ENCODE peak calls at places on chromosome 12, in six cellular contexts. One of them, this sample, is unnamed.

GRCh38 chr12:22481557-22482104 is 62.7 kb downstream of the C2CD5 start:
- DNase-seq in H1: no peak
- DNase-seq in HCT116: no peak
- DNase-seq in K562: no peak
- DNase-seq in GM12878: no peak
- DNase-seq in SK-N-SH: no peak
- DNase-seq in this sample: no peak

GRCh38 chr12:13203028-13203922 is 6.7 kb downstream of the EMP1 start:
- DNase-seq in H1: peak
- DNase-seq in HCT116: no peak
- DNase-seq in K562: peak
- DNase-seq in GM12878: no peak
- DNase-seq in SK-N-SH: peak
- DNase-seq in this sample: no peak

GRCh38 chr12:113203852-113204760 is 17.2 kb upstream of the TPCN1 start:
- DNase-seq in H1: no peak
- DNase-seq in HCT116: no peak
- DNase-seq in K562: no peak
- DNase-seq in GM12878: no peak
- DNase-seq in SK-N-SH: no peak
- DNase-seq in this sample: no peak

GRCh38 chr12:65565601-65566560 is 258.4 kb upstream of the HMGA2 start:
- DNase-seq in H1: no peak
- DNase-seq in HCT116: no peak
- DNase-seq in K562: peak
- DNase-seq in GM12878: no peak
- DNase-seq in SK-N-SH: no peak
- DNase-seq in this sample: peak

GRCh38 chr12:4269279-4269991 is 4.1 kb upstream of the CCND2 start:
- DNase-seq in H1: peak
- DNase-seq in HCT116: no peak
- DNase-seq in K562: peak
- DNase-seq in GM12878: no peak
- DNase-seq in SK-N-SH: peak
- DNase-seq in this sample: no peak

GRCh38 chr12:91637789-91638624 is 455.4 kb upstream of the DCN start:
- DNase-seq in H1: no peak
- DNase-seq in HCT116: no peak
- DNase-seq in K562: no peak
- DNase-seq in GM12878: no peak
- DNase-seq in SK-N-SH: no peak
- DNase-seq in this sample: no peak

GRCh38 chr12:15757553-15758255 is 31.5 kb downstream of the EPS8 start:
- DNase-seq in H1: no peak
- DNase-seq in HCT116: peak
- DNase-seq in K562: no peak
- DNase-seq in GM12878: no peak
- DNase-seq in SK-N-SH: no peak
- DNase-seq in this sample: no peak

GRCh38 chr12:5391638-5392037 is 40.3 kb upstream of the NTF3 start:
- DNase-seq in H1: no peak
- DNase-seq in HCT116: no peak
- DNase-seq in K562: no peak
- DNase-seq in GM12878: no peak
- DNase-seq in SK-N-SH: no peak
- DNase-seq in this sample: no peak

GRCh38 chr12:72509893-72510292 is 237.7 kb downstream of the TRHDE start:
- DNase-seq in H1: no peak
- DNase-seq in HCT116: no peak
- DNase-seq in K562: no peak
- DNase-seq in GM12878: no peak
- DNase-seq in SK-N-SH: no peak
- DNase-seq in this sample: no peak

GRCh38 chr12:70264067-70264867 is 21.0 kb downstream of the CNOT2 start:
- DNase-seq in H1: no peak
- DNase-seq in HCT116: no peak
- DNase-seq in K562: peak
- DNase-seq in GM12878: no peak
- DNase-seq in SK-N-SH: no peak
- DNase-seq in this sample: no peak

GRCh38 chr12:124736115-124737039 is 127.3 kb downstream of the SCARB1 start:
- DNase-seq in H1: no peak
- DNase-seq in HCT116: no peak
- DNase-seq in K562: no peak
- DNase-seq in GM12878: no peak
- DNase-seq in SK-N-SH: no peak
- DNase-seq in this sample: no peak

GRCh38 chr12:112584266-112584722 is 165.5 kb downstream of the PTPN11 start:
- DNase-seq in H1: peak
- DNase-seq in HCT116: peak
- DNase-seq in K562: peak
- DNase-seq in GM12878: no peak
- DNase-seq in SK-N-SH: no peak
- DNase-seq in this sample: no peak

GRCh38 chr12:28390716-28391452 is 200.6 kb downstream of the CCDC91 start:
- DNase-seq in H1: no peak
- DNase-seq in HCT116: no peak
- DNase-seq in K562: no peak
- DNase-seq in GM12878: no peak
- DNase-seq in SK-N-SH: no peak
- DNase-seq in this sample: no peak

GRCh38 chr12:51036165-51036765 is 10.1 kb upstream of the SLC11A2 start:
- DNase-seq in H1: no peak
- DNase-seq in HCT116: no peak
- DNase-seq in K562: no peak
- DNase-seq in GM12878: no peak
- DNase-seq in SK-N-SH: no peak
- DNase-seq in this sample: no peak

GRCh38 chr12:75781532-75782046 is 250.0 kb downstream of the PHLDA1 start:
- DNase-seq in H1: no peak
- DNase-seq in HCT116: peak
- DNase-seq in K562: peak
- DNase-seq in GM12878: no peak
- DNase-seq in SK-N-SH: no peak
- DNase-seq in this sample: no peak

GRCh38 chr12:6612247-6612646 is 5.1 kb upstream of the CHD4 start:
- DNase-seq in H1: no peak
- DNase-seq in HCT116: no peak
- DNase-seq in K562: no peak
- DNase-seq in GM12878: no peak
- DNase-seq in SK-N-SH: no peak
- DNase-seq in this sample: no peak

GRCh38 chr12:100234591-100235304 is 32.1 kb downstream of the DEPDC4 start:
- DNase-seq in H1: no peak
- DNase-seq in HCT116: peak
- DNase-seq in K562: peak
- DNase-seq in GM12878: peak
- DNase-seq in SK-N-SH: peak
- DNase-seq in this sample: peak

GRCh38 chr12:60148109-60148508 is 552.3 kb downstream of the SLC16A7 start:
- DNase-seq in H1: no peak
- DNase-seq in HCT116: no peak
- DNase-seq in K562: peak
- DNase-seq in GM12878: no peak
- DNase-seq in SK-N-SH: no peak
- DNase-seq in this sample: no peak

GRCh38 chr12:124213606-124214347 is 81.1 kb upstream of the RFLNA start:
- DNase-seq in H1: no peak
- DNase-seq in HCT116: no peak
- DNase-seq in K562: no peak
- DNase-seq in GM12878: no peak
- DNase-seq in SK-N-SH: no peak
- DNase-seq in this sample: no peak

GRCh38 chr12:101670007-101670671 is 27.3 kb upstream of the CHPT1 start:
- DNase-seq in H1: no peak
- DNase-seq in HCT116: peak
- DNase-seq in K562: peak
- DNase-seq in GM12878: no peak
- DNase-seq in SK-N-SH: peak
- DNase-seq in this sample: peak

GRCh38 chr12:116381744-116382455 is 104.4 kb upstream of the MED13L start:
- DNase-seq in H1: peak
- DNase-seq in HCT116: no peak
- DNase-seq in K562: no peak
- DNase-seq in GM12878: no peak
- DNase-seq in SK-N-SH: no peak
- DNase-seq in this sample: no peak

GRCh38 chr12:94172031-94172430 is 23.7 kb downstream of the PLXNC1 start:
- DNase-seq in H1: no peak
- DNase-seq in HCT116: no peak
- DNase-seq in K562: peak
- DNase-seq in GM12878: no peak
- DNase-seq in SK-N-SH: no peak
- DNase-seq in this sample: no peak

GRCh38 chr12:80325167-80325959 is 118.7 kb upstream of the PTPRQ start:
- DNase-seq in H1: no peak
- DNase-seq in HCT116: no peak
- DNase-seq in K562: no peak
- DNase-seq in GM12878: no peak
- DNase-seq in SK-N-SH: no peak
- DNase-seq in this sample: peak

GRCh38 chr12:21476949-21477348 is 24.5 kb downstream of the RECQL start:
- DNase-seq in H1: no peak
- DNase-seq in HCT116: no peak
- DNase-seq in K562: no peak
- DNase-seq in GM12878: no peak
- DNase-seq in SK-N-SH: no peak
- DNase-seq in this sample: no peak

GRCh38 chr12:71159260-71159659 is 1.5 kb upstream of the TSPAN8 start:
- DNase-seq in H1: no peak
- DNase-seq in HCT116: no peak
- DNase-seq in K562: no peak
- DNase-seq in GM12878: no peak
- DNase-seq in SK-N-SH: no peak
- DNase-seq in this sample: no peak

GRCh38 chr12:120760349-120761245 is 35.0 kb downstream of the ACADS start:
- DNase-seq in H1: no peak
- DNase-seq in HCT116: no peak
- DNase-seq in K562: no peak
- DNase-seq in GM12878: no peak
- DNase-seq in SK-N-SH: no peak
- DNase-seq in this sample: no peak

GRCh38 chr12:4421590-4422031 is 24.0 kb downstream of the FGF6 start:
- DNase-seq in H1: no peak
- DNase-seq in HCT116: peak
- DNase-seq in K562: peak
- DNase-seq in GM12878: no peak
- DNase-seq in SK-N-SH: peak
- DNase-seq in this sample: no peak

GRCh38 chr12:1502441-1502785 is 92.0 kb downstream of the FBXL14 start:
- DNase-seq in H1: no peak
- DNase-seq in HCT116: no peak
- DNase-seq in K562: no peak
- DNase-seq in GM12878: no peak
- DNase-seq in SK-N-SH: no peak
- DNase-seq in this sample: no peak

GRCh38 chr12:109542014-109542413 is 31.3 kb downstream of the MMAB start:
- DNase-seq in H1: no peak
- DNase-seq in HCT116: peak
- DNase-seq in K562: no peak
- DNase-seq in GM12878: no peak
- DNase-seq in SK-N-SH: no peak
- DNase-seq in this sample: no peak

GRCh38 chr12:53713516-53713915 is 13.7 kb downstream of the CALCOCO1 start:
- DNase-seq in H1: no peak
- DNase-seq in HCT116: no peak
- DNase-seq in K562: no peak
- DNase-seq in GM12878: no peak
- DNase-seq in SK-N-SH: no peak
- DNase-seq in this sample: no peak
- TF ChIP-seq JUND in H1: no peak
- TF ChIP-seq JUND in HCT116: no peak
- TF ChIP-seq JUND in K562: no peak
- TF ChIP-seq JUND in GM12878: no peak
- TF ChIP-seq JUND in SK-N-SH: no peak
- TF ChIP-seq JUND in this sample: no peak

GRCh38 chr12:69105101-69105613 is 134.2 kb upstream of the CPSF6 start:
- DNase-seq in H1: no peak
- DNase-seq in HCT116: no peak
- DNase-seq in K562: no peak
- DNase-seq in GM12878: no peak
- DNase-seq in SK-N-SH: no peak
- DNase-seq in this sample: peak

GRCh38 chr12:69099201-69099837 is 140.1 kb upstream of the CPSF6 start:
- DNase-seq in H1: no peak
- DNase-seq in HCT116: no peak
- DNase-seq in K562: no peak
- DNase-seq in GM12878: no peak
- DNase-seq in SK-N-SH: no peak
- DNase-seq in this sample: no peak

GRCh38 chr12:69101505-69101904 is 137.9 kb upstream of the CPSF6 start:
- DNase-seq in H1: no peak
- DNase-seq in HCT116: no peak
- DNase-seq in K562: no peak
- DNase-seq in GM12878: no peak
- DNase-seq in SK-N-SH: no peak
- DNase-seq in this sample: peak

GRCh38 chr12:69106482-69107118 is 132.8 kb upstream of the CPSF6 start:
- DNase-seq in H1: no peak
- DNase-seq in HCT116: no peak
- DNase-seq in K562: no peak
- DNase-seq in GM12878: no peak
- DNase-seq in SK-N-SH: no peak
- DNase-seq in this sample: no peak

GRCh38 chr12:69102856-69103255 is 136.5 kb upstream of the CPSF6 start:
- DNase-seq in H1: no peak
- DNase-seq in HCT116: no peak
- DNase-seq in K562: no peak
- DNase-seq in GM12878: no peak
- DNase-seq in SK-N-SH: no peak
- DNase-seq in this sample: no peak
- TF ChIP-seq JUND in H1: no peak
- TF ChIP-seq JUND in HCT116: no peak
- TF ChIP-seq JUND in K562: no peak
- TF ChIP-seq JUND in GM12878: no peak
- TF ChIP-seq JUND in SK-N-SH: no peak
- TF ChIP-seq JUND in this sample: no peak

DNA sequence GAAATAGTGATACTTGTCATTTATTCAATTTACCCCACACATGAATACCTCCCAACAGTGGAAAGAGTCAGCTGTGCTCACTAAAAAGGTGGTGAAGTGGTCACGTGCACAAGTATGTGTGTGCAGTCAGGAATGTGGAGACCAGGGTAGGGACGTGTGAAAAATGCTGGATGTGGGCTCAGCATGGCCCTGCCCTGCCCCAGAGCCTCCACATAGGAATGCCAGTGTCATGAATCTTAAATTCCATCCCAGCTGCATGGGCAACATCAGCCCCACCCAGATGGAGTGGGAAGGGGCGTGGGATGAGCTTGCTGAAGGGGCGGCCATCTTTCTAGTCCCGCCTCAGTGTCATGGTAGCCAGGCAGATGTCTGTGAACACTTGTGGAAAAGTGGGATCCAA is 87.7 kb downstream of the C12orf75 start:
- DNase-seq in H1: no peak
- DNase-seq in HCT116: no peak
- DNase-seq in K562: no peak
- DNase-seq in GM12878: no peak
- DNase-seq in SK-N-SH: no peak
- DNase-seq in this sample: no peak
- TF ChIP-seq JUND in H1: no peak
- TF ChIP-seq JUND in HCT116: no peak
- TF ChIP-seq JUND in K562: no peak
- TF ChIP-seq JUND in GM12878: no peak
- TF ChIP-seq JUND in SK-N-SH: no peak
- TF ChIP-seq JUND in this sample: no peak

GRCh38 chr12:38689704-38690103 is 215.7 kb downstream of the CPNE8 start:
- DNase-seq in H1: no peak
- DNase-seq in HCT116: no peak
- DNase-seq in K562: no peak
- DNase-seq in GM12878: no peak
- DNase-seq in SK-N-SH: no peak
- DNase-seq in this sample: no peak
- TF ChIP-seq JUND in H1: no peak
- TF ChIP-seq JUND in HCT116: no peak
- TF ChIP-seq JUND in K562: no peak
- TF ChIP-seq JUND in GM12878: no peak
- TF ChIP-seq JUND in SK-N-SH: no peak
- TF ChIP-seq JUND in this sample: no peak